ENCODE peak calls at places on chromosomes 13 and 19, in six cellular contexts. One of them, this sample, is unnamed.
A peak's percentile ranks its signal among the peaks of the same experiment; 100 is the strongest.

GRCh38 chr19:40549007-40549708 is 27.5 kb upstream of the SHKBP1 start:
- DNase-seq in fibroblast of the aortic adventitia: peak; percentile 27
- DNase-seq in chondrocyte: no peak
- DNase-seq in HCT116: peak; percentile 63
- DNase-seq in mammary epithelial cell: peak; percentile 30
- DNase-seq in H9: peak; percentile 96
- DNase-seq in this sample: peak; percentile 93

GRCh38 chr19:16085115-16085514 is 8.8 kb downstream of the TPM4 start:
- DNase-seq in fibroblast of the aortic adventitia: no peak
- DNase-seq in chondrocyte: no peak
- DNase-seq in HCT116: no peak
- DNase-seq in mammary epithelial cell: peak; percentile 48
- DNase-seq in H9: no peak
- DNase-seq in this sample: no peak

GRCh38 chr13:85316501-85316900 is 482.7 kb downstream of the SLITRK6 start:
- DNase-seq in fibroblast of the aortic adventitia: no peak
- DNase-seq in chondrocyte: no peak
- DNase-seq in HCT116: no peak
- DNase-seq in mammary epithelial cell: no peak
- DNase-seq in H9: no peak
- DNase-seq in this sample: no peak

GRCh38 chr19:3015126-3016057 is 13.7 kb downstream of the TLE2 start:
- DNase-seq in fibroblast of the aortic adventitia: no peak
- DNase-seq in chondrocyte: no peak
- DNase-seq in HCT116: no peak
- DNase-seq in mammary epithelial cell: no peak
- DNase-seq in H9: no peak
- DNase-seq in this sample: no peak

GRCh38 chr19:55907746-55908145 is 24.4 kb downstream of the NLRP13 start:
- DNase-seq in fibroblast of the aortic adventitia: no peak
- DNase-seq in chondrocyte: no peak
- DNase-seq in HCT116: no peak
- DNase-seq in mammary epithelial cell: no peak
- DNase-seq in H9: no peak
- DNase-seq in this sample: no peak

GRCh38 chr13:99596180-99596579 is 94.9 kb downstream of the TM9SF2 start:
- DNase-seq in fibroblast of the aortic adventitia: no peak
- DNase-seq in chondrocyte: no peak
- DNase-seq in HCT116: no peak
- DNase-seq in mammary epithelial cell: no peak
- DNase-seq in H9: no peak
- DNase-seq in this sample: no peak

GRCh38 chr13:48042889-48043288 is 5.4 kb downstream of the NUDT15 start:
- DNase-seq in fibroblast of the aortic adventitia: no peak
- DNase-seq in chondrocyte: no peak
- DNase-seq in HCT116: no peak
- DNase-seq in mammary epithelial cell: no peak
- DNase-seq in H9: no peak
- DNase-seq in this sample: no peak

GRCh38 chr19:51531349-51532315 is at the start of gene SIGLEC6:
- DNase-seq in fibroblast of the aortic adventitia: no peak
- DNase-seq in chondrocyte: peak; percentile 76
- DNase-seq in HCT116: no peak
- DNase-seq in mammary epithelial cell: no peak
- DNase-seq in H9: no peak
- DNase-seq in this sample: no peak

GRCh38 chr13:47459512-47459911 is 541.6 kb downstream of the SUCLA2 start:
- DNase-seq in fibroblast of the aortic adventitia: peak; percentile 66
- DNase-seq in chondrocyte: no peak
- DNase-seq in HCT116: no peak
- DNase-seq in mammary epithelial cell: no peak
- DNase-seq in H9: no peak
- DNase-seq in this sample: no peak

GRCh38 chr13:110106726-110107125 is 200.2 kb downstream of the COL4A1 start:
- DNase-seq in fibroblast of the aortic adventitia: peak; percentile 56
- DNase-seq in chondrocyte: no peak
- DNase-seq in HCT116: no peak
- DNase-seq in mammary epithelial cell: no peak
- DNase-seq in H9: peak; percentile 18
- DNase-seq in this sample: no peak

GRCh38 chr13:33191425-33192221 is 93.9 kb downstream of the STARD13 start:
- DNase-seq in fibroblast of the aortic adventitia: no peak
- DNase-seq in chondrocyte: no peak
- DNase-seq in HCT116: no peak
- DNase-seq in mammary epithelial cell: no peak
- DNase-seq in H9: no peak
- DNase-seq in this sample: no peak

GRCh38 chr13:113058988-113059850 is 46.4 kb upstream of the F7 start:
- DNase-seq in fibroblast of the aortic adventitia: no peak
- DNase-seq in chondrocyte: peak; percentile 55
- DNase-seq in HCT116: no peak
- DNase-seq in mammary epithelial cell: no peak
- DNase-seq in H9: no peak
- DNase-seq in this sample: peak; percentile 9

GRCh38 chr13:101623469-101624209 is 171.2 kb downstream of the ITGBL1 start:
- DNase-seq in fibroblast of the aortic adventitia: peak; percentile 37
- DNase-seq in chondrocyte: no peak
- DNase-seq in HCT116: no peak
- DNase-seq in mammary epithelial cell: no peak
- DNase-seq in H9: no peak
- DNase-seq in this sample: no peak

GRCh38 chr19:6587093-6587820 is 3.7 kb downstream of the CD70 start:
- DNase-seq in fibroblast of the aortic adventitia: peak; percentile 51
- DNase-seq in chondrocyte: no peak
- DNase-seq in HCT116: no peak
- DNase-seq in mammary epithelial cell: peak; percentile 28
- DNase-seq in H9: peak; percentile 72
- DNase-seq in this sample: peak; percentile 40

GRCh38 chr13:35475131-35475959 is 1.1 kb downstream of the MAB21L1 start:
- DNase-seq in fibroblast of the aortic adventitia: peak; percentile 47
- DNase-seq in chondrocyte: peak; percentile 78
- DNase-seq in HCT116: no peak
- DNase-seq in mammary epithelial cell: peak; percentile 17
- DNase-seq in H9: peak; percentile 67
- DNase-seq in this sample: peak; percentile 56

GRCh38 chr13:90950134-90950533 is 397.4 kb upstream of the MIR17HG start:
- DNase-seq in fibroblast of the aortic adventitia: no peak
- DNase-seq in chondrocyte: no peak
- DNase-seq in HCT116: no peak
- DNase-seq in mammary epithelial cell: no peak
- DNase-seq in H9: no peak
- DNase-seq in this sample: no peak

GRCh38 chr19:42095814-42096230 is 19.9 kb downstream of the ZNF574 start:
- DNase-seq in fibroblast of the aortic adventitia: no peak
- DNase-seq in chondrocyte: no peak
- DNase-seq in HCT116: no peak
- DNase-seq in mammary epithelial cell: no peak
- DNase-seq in H9: peak; percentile 93
- DNase-seq in this sample: peak; percentile 53

GRCh38 chr19:39780894-39781293 is 2.2 kb downstream of the LEUTX start:
- DNase-seq in fibroblast of the aortic adventitia: no peak
- DNase-seq in chondrocyte: no peak
- DNase-seq in HCT116: no peak
- DNase-seq in mammary epithelial cell: no peak
- DNase-seq in H9: no peak
- DNase-seq in this sample: no peak

GRCh38 chr19:40716031-40716654 is 543 bp downstream of the COQ8B start:
- DNase-seq in fibroblast of the aortic adventitia: no peak
- DNase-seq in chondrocyte: no peak
- DNase-seq in HCT116: peak; percentile 72
- DNase-seq in mammary epithelial cell: peak; percentile 98
- DNase-seq in H9: peak; percentile 35
- DNase-seq in this sample: no peak

GRCh38 chr19:55549500-55550320 is 4.4 kb upstream of the SBK3 start:
- DNase-seq in fibroblast of the aortic adventitia: peak; percentile 90
- DNase-seq in chondrocyte: no peak
- DNase-seq in HCT116: peak; percentile 34
- DNase-seq in mammary epithelial cell: peak; percentile 65
- DNase-seq in H9: peak; percentile 67
- DNase-seq in this sample: peak; percentile 77

GRCh38 chr19:30228113-30228725 is 144.0 kb upstream of the ZNF536 start:
- DNase-seq in fibroblast of the aortic adventitia: no peak
- DNase-seq in chondrocyte: no peak
- DNase-seq in HCT116: no peak
- DNase-seq in mammary epithelial cell: no peak
- DNase-seq in H9: no peak
- DNase-seq in this sample: peak; percentile 60

GRCh38 chr13:75372923-75373841 is 108.8 kb downstream of the TBC1D4 start:
- DNase-seq in fibroblast of the aortic adventitia: no peak
- DNase-seq in chondrocyte: no peak
- DNase-seq in HCT116: no peak
- DNase-seq in mammary epithelial cell: no peak
- DNase-seq in H9: no peak
- DNase-seq in this sample: no peak

GRCh38 chr19:40502647-40503046 is 35.8 kb downstream of the SPTBN4 start:
- DNase-seq in fibroblast of the aortic adventitia: no peak
- DNase-seq in chondrocyte: no peak
- DNase-seq in HCT116: peak; percentile 41
- DNase-seq in mammary epithelial cell: no peak
- DNase-seq in H9: peak; percentile 72
- DNase-seq in this sample: no peak

GRCh38 chr13:32080328-32080744 is 48.8 kb downstream of the FRY start:
- DNase-seq in fibroblast of the aortic adventitia: no peak
- DNase-seq in chondrocyte: no peak
- DNase-seq in HCT116: no peak
- DNase-seq in mammary epithelial cell: no peak
- DNase-seq in H9: no peak
- DNase-seq in this sample: no peak

GRCh38 chr19:8334458-8335342 is 8.4 kb downstream of the KANK3 start:
- DNase-seq in fibroblast of the aortic adventitia: peak; percentile 43
- DNase-seq in chondrocyte: no peak
- DNase-seq in HCT116: peak; percentile 82
- DNase-seq in mammary epithelial cell: peak; percentile 92
- DNase-seq in H9: peak; percentile 85
- DNase-seq in this sample: peak; percentile 86

GRCh38 chr13:50382511-50382910 is 367.3 kb downstream of the KCNRG start:
- DNase-seq in fibroblast of the aortic adventitia: no peak
- DNase-seq in chondrocyte: no peak
- DNase-seq in HCT116: no peak
- DNase-seq in mammary epithelial cell: no peak
- DNase-seq in H9: no peak
- DNase-seq in this sample: no peak
- TF ChIP-seq CTCF in fibroblast of the aortic adventitia: no peak
- TF ChIP-seq CTCF in chondrocyte: no peak
- TF ChIP-seq CTCF in HCT116: no peak
- TF ChIP-seq CTCF in mammary epithelial cell: no peak
- TF ChIP-seq CTCF in H9: no peak
- TF ChIP-seq CTCF in this sample: no peak

DNA sequence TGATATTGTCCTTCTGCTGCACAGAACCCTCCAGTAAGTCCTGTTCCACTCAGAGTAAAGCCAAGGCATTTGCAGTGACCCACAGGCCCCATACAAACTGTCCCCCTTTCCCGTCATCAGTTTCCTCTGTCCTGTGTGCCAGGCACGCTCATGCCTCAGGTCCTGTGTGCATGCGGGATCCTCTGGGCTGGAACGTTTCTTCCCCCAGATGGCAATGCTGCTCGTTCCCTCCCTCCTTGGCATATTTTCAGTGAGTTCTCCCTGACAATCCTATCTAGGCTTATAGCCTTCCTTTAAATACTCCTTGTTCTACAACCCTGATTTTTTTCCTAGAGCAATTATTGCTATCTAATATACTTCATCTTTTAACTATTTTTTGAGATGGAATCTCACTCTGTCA is 5.7 kb downstream of the OPA3 start:
- DNase-seq in fibroblast of the aortic adventitia: no peak
- DNase-seq in chondrocyte: no peak
- DNase-seq in HCT116: no peak
- DNase-seq in mammary epithelial cell: no peak
- DNase-seq in H9: no peak
- DNase-seq in this sample: no peak
- TF ChIP-seq CTCF in fibroblast of the aortic adventitia: no peak
- TF ChIP-seq CTCF in chondrocyte: no peak
- TF ChIP-seq CTCF in HCT116: no peak
- TF ChIP-seq CTCF in mammary epithelial cell: no peak
- TF ChIP-seq CTCF in H9: no peak
- TF ChIP-seq CTCF in this sample: no peak

GRCh38 chr19:1249990-1250298 is 1.6 kb downstream of the MIDN start:
- DNase-seq in fibroblast of the aortic adventitia: no peak
- DNase-seq in chondrocyte: no peak
- DNase-seq in HCT116: no peak
- DNase-seq in mammary epithelial cell: no peak
- DNase-seq in H9: no peak
- DNase-seq in this sample: no peak

GRCh38 chr19:1248454-1249297 is at the start of gene MIDN:
- DNase-seq in fibroblast of the aortic adventitia: peak; percentile 88
- DNase-seq in chondrocyte: no peak
- DNase-seq in HCT116: no peak
- DNase-seq in mammary epithelial cell: peak; percentile 84
- DNase-seq in H9: peak; percentile 86
- DNase-seq in this sample: peak; percentile 88

GRCh38 chr19:1249298-1249989 is 1.1 kb downstream of the MIDN start:
- DNase-seq in fibroblast of the aortic adventitia: peak; percentile 96
- DNase-seq in chondrocyte: no peak
- DNase-seq in HCT116: peak; percentile 89
- DNase-seq in mammary epithelial cell: peak; percentile 93
- DNase-seq in H9: peak; percentile 95
- DNase-seq in this sample: peak; percentile 97

GRCh38 chr19:1245884-1246816 is 2.2 kb upstream of the MIDN start:
- DNase-seq in fibroblast of the aortic adventitia: no peak
- DNase-seq in chondrocyte: no peak
- DNase-seq in HCT116: no peak
- DNase-seq in mammary epithelial cell: no peak
- DNase-seq in H9: no peak
- DNase-seq in this sample: no peak

DNA sequence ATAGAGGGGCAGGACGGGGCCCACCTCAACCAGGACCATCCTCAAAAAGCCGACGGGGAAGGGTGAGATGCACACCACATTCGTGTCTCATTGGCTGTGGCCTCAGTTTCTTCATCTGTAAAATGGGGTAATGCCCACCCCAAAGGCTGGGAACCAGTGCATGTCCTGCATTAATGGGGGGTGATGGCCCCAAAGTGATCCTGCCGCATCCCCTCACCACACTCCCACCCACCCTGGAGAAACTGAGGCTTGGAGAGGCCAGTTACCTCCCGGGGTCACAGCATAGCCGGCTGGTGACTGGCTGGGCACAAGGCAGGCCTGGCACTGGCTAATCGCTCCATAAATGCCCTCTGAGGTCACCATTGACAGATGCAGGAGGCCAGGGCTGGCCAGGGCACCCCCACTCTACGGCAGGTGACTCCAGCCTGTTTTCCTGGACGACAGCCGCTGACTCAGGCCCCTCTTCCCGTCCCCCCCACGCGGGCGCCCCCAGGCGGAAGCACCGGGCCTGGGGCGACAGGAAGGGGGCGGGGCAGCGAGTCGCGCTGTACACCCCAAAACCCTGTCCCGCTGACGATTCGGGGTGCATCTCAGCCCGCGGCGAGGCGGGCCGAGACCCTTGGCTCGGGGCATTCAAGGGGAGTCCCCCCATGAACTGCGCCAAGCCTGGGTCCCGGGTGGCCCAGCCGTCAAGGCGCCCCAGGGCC is 483 bp upstream of the MIDN start:
- DNase-seq in fibroblast of the aortic adventitia: peak; percentile 51
- DNase-seq in chondrocyte: no peak
- DNase-seq in HCT116: no peak
- DNase-seq in mammary epithelial cell: no peak
- DNase-seq in H9: peak; percentile 75
- DNase-seq in this sample: peak; percentile 65
- TF ChIP-seq CTCF in fibroblast of the aortic adventitia: peak; percentile 28
- TF ChIP-seq CTCF in chondrocyte: no peak
- TF ChIP-seq CTCF in HCT116: no peak
- TF ChIP-seq CTCF in mammary epithelial cell: no peak
- TF ChIP-seq CTCF in H9: peak; percentile 63
- TF ChIP-seq CTCF in this sample: no peak

GRCh38 chr13:27765650-27766049 is 26.6 kb upstream of the GSX1 start:
- DNase-seq in fibroblast of the aortic adventitia: no peak
- DNase-seq in chondrocyte: no peak
- DNase-seq in HCT116: no peak
- DNase-seq in mammary epithelial cell: no peak
- DNase-seq in H9: no peak
- DNase-seq in this sample: no peak
- TF ChIP-seq CTCF in fibroblast of the aortic adventitia: no peak
- TF ChIP-seq CTCF in chondrocyte: no peak
- TF ChIP-seq CTCF in HCT116: no peak
- TF ChIP-seq CTCF in mammary epithelial cell: no peak
- TF ChIP-seq CTCF in H9: peak; percentile 21
- TF ChIP-seq CTCF in this sample: no peak

This sample was measured in glutamatergic neuron.